ENCODE peak calls at places on chromosome 7, in nine cellular contexts. B is A549, W is breast epithelium, A is body of pancreas, S is ovary, G is endothelial cell of umbilical vein, O is heart left ventricle, K is IMR-90, D is transverse colon. Z is an unnamed sample.

GRCh38 chr7:30817060-30817770 is 46.0 kb downstream of the MINDY4 start:
- DNase-seq in B (no peak), W (no peak), A (no peak), S (no peak), G (no peak), O (no peak), K (peak), D (no peak), Z (no peak)

GRCh38 chr7:63113713-63114285 is 884.9 kb upstream of the ZNF722 start:
- DNase-seq in B (no peak), W (no peak), A (no peak), S (no peak), G (no peak), O (no peak), K (no peak), D (no peak), Z (no peak)

GRCh38 chr7:158774916-158775315 is 54.4 kb downstream of the ESYT2 start:
- DNase-seq in B (no peak), W (no peak), A (no peak), S (no peak), G (no peak), O (no peak), K (peak), D (no peak), Z (no peak)

GRCh38 chr7:36855330-36855729 is 131.0 kb upstream of the AOAH start:
- DNase-seq in B (no peak), W (peak), A (no peak), S (no peak), G (no peak), O (no peak), K (no peak), D (no peak), Z (no peak)

GRCh38 chr7:30595461-30596042 is 874 bp downstream of the GARS1 start:
- DNase-seq in B (no peak), W (no peak), A (no peak), S (no peak), G (peak), O (no peak), K (no peak), D (no peak), Z (no peak)

GRCh38 chr7:41315764-41316163 is 387.1 kb downstream of the INHBA start:
- DNase-seq in B (no peak), W (no peak), A (no peak), S (no peak), G (no peak), O (no peak), K (no peak), D (peak), Z (no peak)

GRCh38 chr7:122616951-122617350 is 82.0 kb downstream of the RNF133 start:
- DNase-seq in B (no peak), W (no peak), A (no peak), S (no peak), G (peak), O (no peak), K (no peak), D (no peak), Z (no peak)

GRCh38 chr7:36082910-36083309 is 70.1 kb upstream of the EEPD1 start:
- DNase-seq in B (peak), W (no peak), A (no peak), S (no peak), G (no peak), O (no peak), K (no peak), D (no peak), Z (no peak)

GRCh38 chr7:31648288-31648687 is 38.7 kb upstream of the PPP1R17 start:
- DNase-seq in B (peak), W (no peak), A (no peak), S (no peak), G (no peak), O (no peak), K (peak), D (no peak), Z (no peak)

GRCh38 chr7:155280446-155281410 is 16.9 kb upstream of the INSIG1 start:
- DNase-seq in B (no peak), W (peak), A (no peak), S (no peak), G (no peak), O (no peak), K (no peak), D (no peak), Z (no peak)

GRCh38 chr7:155799514-155799913 is 12.7 kb downstream of the SHH start:
- DNase-seq in B (no peak), W (no peak), A (no peak), S (no peak), G (no peak), O (no peak), K (no peak), D (no peak), Z (no peak)

GRCh38 chr7:114087674-114088539 is 169.1 kb upstream of the PPP1R3A start:
- DNase-seq in B (no peak), W (no peak), A (peak), S (peak), G (peak), O (no peak), K (no peak), D (peak), Z (peak)

GRCh38 chr7:143389316-143390097 is 8.4 kb downstream of the ZYX start:
- DNase-seq in B (no peak), W (no peak), A (no peak), S (no peak), G (no peak), O (no peak), K (no peak), D (no peak), Z (no peak)

GRCh38 chr7:13031481-13031880 is 344.0 kb downstream of the ARL4A start:
- DNase-seq in B (no peak), W (no peak), A (no peak), S (no peak), G (no peak), O (no peak), K (no peak), D (no peak), Z (no peak)

GRCh38 chr7:5525271-5526189 is 101.9 kb upstream of the TNRC18 start:
- DNase-seq in B (peak), W (no peak), A (no peak), S (no peak), G (peak), O (no peak), K (peak), D (peak), Z (no peak)

GRCh38 chr7:105188201-105188600 is 174.2 kb downstream of the KMT2E start:
- DNase-seq in B (no peak), W (no peak), A (no peak), S (no peak), G (no peak), O (no peak), K (peak), D (no peak), Z (no peak)

GRCh38 chr7:44914992-44915607 is 29.8 kb upstream of the PURB start:
- DNase-seq in B (no peak), W (no peak), A (no peak), S (no peak), G (no peak), O (no peak), K (no peak), D (no peak), Z (peak)

GRCh38 chr7:129222064-129222463 is 2.8 kb upstream of the AHCYL2 start:
- DNase-seq in B (no peak), W (no peak), A (no peak), S (no peak), G (peak), O (no peak), K (no peak), D (no peak), Z (no peak)
- TF ChIP-seq POLR2A in B (no peak), W (no peak), A (no peak), S (no peak), G (no peak), O (no peak), K (no peak), D (no peak), Z (no peak)

DNA sequence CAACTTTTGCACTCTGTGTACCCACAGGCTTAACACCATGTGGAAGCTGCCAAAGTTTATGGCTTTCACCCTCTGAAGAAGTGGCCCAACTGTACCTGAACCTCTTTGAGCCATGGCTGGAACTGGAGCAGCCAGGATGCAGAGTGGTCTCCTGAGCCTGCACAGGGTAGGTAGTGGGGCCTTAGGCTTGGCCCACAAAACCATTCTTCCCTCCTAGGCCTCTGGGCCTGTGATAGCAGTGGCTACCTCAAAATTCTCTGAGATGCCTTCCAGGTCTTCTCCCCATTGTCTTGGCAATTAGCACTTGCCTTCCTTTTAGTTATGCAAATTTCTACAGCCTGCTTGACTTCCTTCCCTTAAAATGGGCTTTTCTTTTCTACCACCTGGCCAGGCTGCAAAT is 19.3 kb upstream of the SPAM1 start:
- DNase-seq in B (no peak), W (no peak), A (no peak), S (no peak), G (no peak), O (no peak), K (no peak), D (no peak), Z (no peak)
- H3K27ac ChIP-seq in B (no peak), W (no peak), A (no peak), S (no peak), G (no peak), O (no peak), K (no peak), D (no peak), Z (no peak)

GRCh38 chr7:120951309-120951706 is 731 bp downstream of the ING3 start:
- DNase-seq in B (no peak), W (no peak), A (no peak), S (no peak), G (no peak), O (no peak), K (no peak), D (no peak), Z (no peak)

GRCh38 chr7:120950026-120950538 is 495 bp upstream of the ING3 start:
- DNase-seq in B (no peak), W (no peak), A (no peak), S (no peak), G (no peak), O (no peak), K (no peak), D (no peak), Z (no peak)

GRCh38 chr7:120949393-120949799 is 1.2 kb upstream of the ING3 start:
- DNase-seq in B (no peak), W (no peak), A (no peak), S (no peak), G (peak), O (no peak), K (no peak), D (no peak), Z (no peak)

GRCh38 chr7:120951826-120952225 is 1.2 kb downstream of the ING3 start:
- DNase-seq in B (no peak), W (no peak), A (no peak), S (no peak), G (no peak), O (no peak), K (no peak), D (no peak), Z (no peak)

DNA sequence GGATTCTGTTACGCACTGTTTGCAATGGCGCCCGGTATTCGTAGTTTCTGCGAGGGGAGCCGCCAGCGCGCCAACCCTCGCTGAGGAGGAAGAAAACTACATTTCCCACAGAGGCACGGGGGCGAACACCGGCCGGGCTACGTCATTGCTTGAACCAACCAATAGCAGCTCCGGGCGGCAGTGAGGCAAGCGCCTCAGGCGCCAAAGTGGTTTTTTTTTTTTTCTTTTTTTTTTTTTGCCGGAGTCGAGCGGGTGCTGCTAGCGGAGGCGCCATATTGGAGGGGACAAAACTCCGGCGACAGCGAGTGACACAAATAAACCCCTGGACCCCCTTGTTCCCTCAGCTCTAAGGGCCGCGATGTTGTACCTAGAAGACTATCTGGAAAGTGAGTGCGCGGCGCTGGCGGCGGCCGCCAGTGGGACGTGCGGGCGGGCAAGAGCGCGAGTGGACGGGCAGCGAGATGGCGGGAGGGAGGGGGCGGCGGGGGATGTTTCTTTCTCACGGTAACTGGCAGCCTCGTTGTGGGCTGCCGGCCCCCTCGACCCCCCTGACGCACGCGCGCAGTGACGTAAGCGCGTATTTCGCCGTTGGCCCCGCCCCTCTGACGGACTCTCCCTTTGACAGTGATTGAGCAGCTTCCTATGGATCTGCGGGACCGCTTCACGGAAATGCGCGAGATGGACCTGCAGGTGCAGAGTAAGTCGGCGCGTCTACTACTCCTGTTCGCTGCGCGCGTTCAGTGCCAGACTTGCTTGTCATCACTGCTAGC is at the start of gene ING3:
- DNase-seq in B (peak), W (peak), A (peak), S (peak), G (peak), O (peak), K (peak), D (peak), Z (peak)
- TF ChIP-seq POLR2A in B (peak), W (no peak), A (no peak), S (peak), G (peak), O (no peak), K (peak), D (peak), Z (no peak)

GRCh38 chr7:107964510-107964909 is 38.5 kb downstream of the LAMB1 start:
- DNase-seq in B (no peak), W (no peak), A (no peak), S (no peak), G (no peak), O (no peak), K (no peak), D (no peak), Z (no peak)

GRCh38 chr7:107959527-107959898 is 43.4 kb downstream of the LAMB1 start:
- DNase-seq in B (no peak), W (no peak), A (no peak), S (no peak), G (no peak), O (no peak), K (no peak), D (no peak), Z (no peak)

GRCh38 chr7:107960306-107960705 is 42.7 kb downstream of the LAMB1 start:
- DNase-seq in B (no peak), W (no peak), A (no peak), S (no peak), G (no peak), O (no peak), K (no peak), D (no peak), Z (no peak)

GRCh38 chr7:107961399-107961798 is 41.6 kb downstream of the LAMB1 start:
- DNase-seq in B (no peak), W (no peak), A (no peak), S (peak), G (no peak), O (peak), K (no peak), D (peak), Z (no peak)

GRCh38 chr7:107962817-107963216 is 40.1 kb downstream of the LAMB1 start:
- DNase-seq in B (no peak), W (no peak), A (no peak), S (no peak), G (no peak), O (no peak), K (no peak), D (no peak), Z (no peak)
- H3K27ac ChIP-seq in B (no peak), W (no peak), A (no peak), S (no peak), G (no peak), O (no peak), K (no peak), D (no peak), Z (no peak)

DNA sequence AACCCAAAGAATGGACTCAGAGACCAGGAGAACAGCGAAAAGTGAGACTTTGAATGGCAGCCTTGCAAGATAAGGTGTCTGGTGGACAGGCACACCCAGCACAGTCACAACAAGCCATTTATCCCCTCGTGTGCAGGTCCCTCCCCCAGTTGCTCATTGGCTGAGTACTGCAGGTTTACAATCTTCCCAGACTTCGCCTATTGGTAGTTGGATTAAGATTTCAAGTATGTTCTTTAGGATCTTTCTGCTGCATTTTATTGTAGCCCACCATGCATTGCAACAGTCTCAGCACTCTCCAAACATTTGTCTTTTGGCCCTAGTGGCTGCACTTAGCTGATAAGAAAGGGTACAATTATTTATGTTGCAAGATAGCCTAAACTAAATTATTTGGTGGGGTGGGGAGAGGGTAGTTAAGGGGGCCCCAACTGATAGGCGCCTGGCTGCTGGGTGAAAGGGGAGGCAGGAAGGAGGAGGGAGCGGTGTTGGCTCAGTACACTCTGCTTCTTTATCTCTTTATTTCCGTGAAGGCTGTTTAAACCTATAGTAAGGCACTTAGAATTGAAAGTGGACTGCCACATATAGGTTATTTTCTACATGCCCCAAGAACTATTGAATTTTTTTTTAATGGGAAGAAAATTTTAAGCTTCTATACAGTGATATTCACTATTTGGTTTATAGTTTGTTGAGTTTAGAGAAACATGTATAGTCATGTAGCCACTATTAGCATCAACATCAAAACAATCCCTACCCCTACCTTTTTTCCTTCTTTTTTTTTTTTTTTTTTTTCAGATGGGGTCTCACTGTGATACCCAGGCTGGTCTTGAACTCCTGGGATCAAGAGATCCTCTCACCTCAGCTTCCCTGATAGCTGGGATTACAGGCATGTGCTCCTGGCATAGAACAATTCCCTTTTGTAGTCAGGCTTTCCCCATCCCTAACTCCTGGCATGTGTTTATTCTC is 54.2 kb downstream of the GUSB start:
- DNase-seq in B (no peak), W (no peak), A (no peak), S (no peak), G (no peak), O (no peak), K (no peak), D (peak), Z (no peak)
- TF ChIP-seq POLR2A in B (no peak), W (no peak), A (no peak), S (no peak), G (no peak), O (no peak), K (no peak), D (no peak), Z (no peak)

Z was measured in thyroid gland.